ENCODE peak calls at places on chromosomes 3 and 15, in ten cellular contexts. One of them, this sample, is unnamed.

GRCh38 chr15:101684384-101684783 is 32.2 kb upstream of the TM2D3 start:
- DNase-seq in pancreas: no peak
- DNase-seq in fibroblast of the aortic adventitia: peak; percentile 79
- DNase-seq in PC-9: no peak
- DNase-seq in fibroblast of lung: peak; percentile 28
- DNase-seq in kidney: no peak
- DNase-seq in heart right ventricle: peak; percentile 43
- DNase-seq in fibroblast of pulmonary artery: peak; percentile 70
- DNase-seq in cardiac muscle cell: peak; percentile 62
- DNase-seq in cardiac fibroblast: peak; percentile 69
- DNase-seq in this sample: peak; percentile 83

GRCh38 chr3:58604031-58604430 is 26.8 kb upstream of the FAM107A start:
- DNase-seq in kidney: no peak
- DNase-seq in pancreas: no peak
- DNase-seq in cardiac muscle cell: no peak
- DNase-seq in fibroblast of pulmonary artery: no peak
- DNase-seq in fibroblast of the aortic adventitia: no peak
- DNase-seq in cardiac fibroblast: no peak
- DNase-seq in fibroblast of lung: no peak
- DNase-seq in heart right ventricle: no peak
- DNase-seq in PC-9: no peak
- DNase-seq in this sample: no peak

GRCh38 chr15:68186671-68187397 is 18.3 kb downstream of the CALML4 start:
- DNase-seq in kidney: no peak
- DNase-seq in cardiac muscle cell: peak; percentile 76
- DNase-seq in fibroblast of the aortic adventitia: peak; percentile 85
- DNase-seq in fibroblast of pulmonary artery: peak; percentile 77
- DNase-seq in PC-9: no peak
- DNase-seq in cardiac fibroblast: peak; percentile 78
- DNase-seq in pancreas: no peak
- DNase-seq in heart right ventricle: no peak
- DNase-seq in fibroblast of lung: peak; percentile 89
- DNase-seq in this sample: peak; percentile 87

GRCh38 chr3:179474480-179474879 is 23.2 kb upstream of the GNB4 start:
- DNase-seq in kidney: no peak
- DNase-seq in fibroblast of pulmonary artery: no peak
- DNase-seq in fibroblast of lung: no peak
- DNase-seq in PC-9: no peak
- DNase-seq in pancreas: no peak
- DNase-seq in cardiac muscle cell: no peak
- DNase-seq in cardiac fibroblast: no peak
- DNase-seq in fibroblast of the aortic adventitia: no peak
- DNase-seq in heart right ventricle: no peak
- DNase-seq in this sample: no peak

GRCh38 chr3:66693461-66693912 is 192.7 kb upstream of the LRIG1 start:
- DNase-seq in kidney: no peak
- DNase-seq in fibroblast of pulmonary artery: peak; percentile 38
- DNase-seq in cardiac muscle cell: peak; percentile 41
- DNase-seq in heart right ventricle: peak; percentile 6
- DNase-seq in fibroblast of the aortic adventitia: peak; percentile 22
- DNase-seq in fibroblast of lung: peak; percentile 42
- DNase-seq in pancreas: peak; percentile 69
- DNase-seq in cardiac fibroblast: peak; percentile 33
- DNase-seq in PC-9: no peak
- DNase-seq in this sample: peak; percentile 14

GRCh38 chr15:72139667-72140066 is 21.5 kb downstream of the SENP8 start:
- DNase-seq in cardiac muscle cell: no peak
- DNase-seq in heart right ventricle: no peak
- DNase-seq in fibroblast of pulmonary artery: no peak
- DNase-seq in fibroblast of lung: no peak
- DNase-seq in kidney: no peak
- DNase-seq in PC-9: no peak
- DNase-seq in fibroblast of the aortic adventitia: no peak
- DNase-seq in cardiac fibroblast: no peak
- DNase-seq in pancreas: no peak
- DNase-seq in this sample: no peak

GRCh38 chr3:20930034-20930433 is 744.0 kb upstream of the SGO1 start:
- DNase-seq in cardiac fibroblast: peak; percentile 13
- DNase-seq in cardiac muscle cell: peak; percentile 29
- DNase-seq in fibroblast of pulmonary artery: peak; percentile 32
- DNase-seq in heart right ventricle: no peak
- DNase-seq in fibroblast of lung: peak; percentile 5
- DNase-seq in kidney: no peak
- DNase-seq in PC-9: no peak
- DNase-seq in pancreas: no peak
- DNase-seq in fibroblast of the aortic adventitia: peak; percentile 4
- DNase-seq in this sample: peak; percentile 15

GRCh38 chr15:70014311-70014707 is 83.4 kb downstream of the TLE3 start:
- DNase-seq in fibroblast of the aortic adventitia: no peak
- DNase-seq in heart right ventricle: no peak
- DNase-seq in cardiac muscle cell: no peak
- DNase-seq in pancreas: no peak
- DNase-seq in cardiac fibroblast: no peak
- DNase-seq in fibroblast of pulmonary artery: no peak
- DNase-seq in kidney: peak; percentile 26
- DNase-seq in PC-9: no peak
- DNase-seq in fibroblast of lung: no peak
- DNase-seq in this sample: no peak

GRCh38 chr15:68372291-68372811 is 59.6 kb downstream of the ITGA11 start:
- DNase-seq in fibroblast of pulmonary artery: peak; percentile 56
- DNase-seq in fibroblast of the aortic adventitia: peak; percentile 16
- DNase-seq in cardiac fibroblast: peak; percentile 57
- DNase-seq in cardiac muscle cell: peak; percentile 58
- DNase-seq in pancreas: no peak
- DNase-seq in kidney: peak; percentile 57
- DNase-seq in heart right ventricle: peak; percentile 26
- DNase-seq in PC-9: no peak
- DNase-seq in fibroblast of lung: peak; percentile 33
- DNase-seq in this sample: peak; percentile 35

GRCh38 chr3:32421185-32421584 is 29.5 kb downstream of the CMTM7 start:
- DNase-seq in fibroblast of the aortic adventitia: no peak
- DNase-seq in pancreas: no peak
- DNase-seq in cardiac muscle cell: no peak
- DNase-seq in heart right ventricle: no peak
- DNase-seq in kidney: no peak
- DNase-seq in fibroblast of pulmonary artery: no peak
- DNase-seq in fibroblast of lung: no peak
- DNase-seq in cardiac fibroblast: no peak
- DNase-seq in PC-9: no peak
- DNase-seq in this sample: no peak

GRCh38 chr3:32422943-32423342 is 31.3 kb downstream of the CMTM7 start:
- DNase-seq in fibroblast of the aortic adventitia: no peak
- DNase-seq in PC-9: no peak
- DNase-seq in fibroblast of pulmonary artery: no peak
- DNase-seq in fibroblast of lung: no peak
- DNase-seq in heart right ventricle: no peak
- DNase-seq in kidney: no peak
- DNase-seq in pancreas: no peak
- DNase-seq in cardiac fibroblast: no peak
- DNase-seq in cardiac muscle cell: no peak
- DNase-seq in this sample: no peak

GRCh38 chr3:32421991-32422859 is 30.6 kb downstream of the CMTM7 start:
- DNase-seq in fibroblast of the aortic adventitia: peak; percentile 93
- DNase-seq in heart right ventricle: peak; percentile 85
- DNase-seq in fibroblast of pulmonary artery: peak; percentile 92
- DNase-seq in pancreas: peak; percentile 98
- DNase-seq in fibroblast of lung: peak; percentile 88
- DNase-seq in cardiac fibroblast: peak; percentile 97
- DNase-seq in cardiac muscle cell: peak; percentile 92
- DNase-seq in kidney: peak; percentile 96
- DNase-seq in PC-9: peak; percentile 96
- DNase-seq in this sample: peak; percentile 75

GRCh38 chr3:32419766-32420137 is 28.1 kb downstream of the CMTM7 start:
- DNase-seq in pancreas: no peak
- DNase-seq in cardiac muscle cell: peak; percentile 19
- DNase-seq in heart right ventricle: no peak
- DNase-seq in PC-9: no peak
- DNase-seq in cardiac fibroblast: no peak
- DNase-seq in fibroblast of lung: no peak
- DNase-seq in kidney: no peak
- DNase-seq in fibroblast of pulmonary artery: no peak
- DNase-seq in fibroblast of the aortic adventitia: no peak
- DNase-seq in this sample: no peak

GRCh38 chr3:32420138-32420981 is 28.7 kb downstream of the CMTM7 start:
- DNase-seq in cardiac fibroblast: peak; percentile 46
- DNase-seq in pancreas: no peak
- DNase-seq in fibroblast of lung: no peak
- DNase-seq in heart right ventricle: no peak
- DNase-seq in fibroblast of the aortic adventitia: peak; percentile 36
- DNase-seq in kidney: peak; percentile 89
- DNase-seq in cardiac muscle cell: peak; percentile 49
- DNase-seq in fibroblast of pulmonary artery: peak; percentile 48
- DNase-seq in PC-9: peak; percentile 93
- DNase-seq in this sample: no peak
- TF ChIP-seq CTCF in cardiac fibroblast: peak; percentile 12
- TF ChIP-seq CTCF in pancreas: peak; percentile 14
- TF ChIP-seq CTCF in fibroblast of lung: peak; percentile 14
- TF ChIP-seq CTCF in heart right ventricle: no peak
- TF ChIP-seq CTCF in fibroblast of the aortic adventitia: peak; percentile 25
- TF ChIP-seq CTCF in kidney: no peak
- TF ChIP-seq CTCF in cardiac muscle cell: peak; percentile 21
- TF ChIP-seq CTCF in fibroblast of pulmonary artery: peak; percentile 20
- TF ChIP-seq CTCF in PC-9: peak; percentile 25
- TF ChIP-seq CTCF in this sample: no peak

GRCh38 chr3:154078672-154079071 is 42.5 kb upstream of the ARHGEF26 start:
- DNase-seq in cardiac muscle cell: no peak
- DNase-seq in cardiac fibroblast: no peak
- DNase-seq in fibroblast of the aortic adventitia: no peak
- DNase-seq in fibroblast of pulmonary artery: no peak
- DNase-seq in kidney: no peak
- DNase-seq in heart right ventricle: no peak
- DNase-seq in PC-9: no peak
- DNase-seq in fibroblast of lung: no peak
- DNase-seq in pancreas: no peak
- DNase-seq in this sample: no peak

GRCh38 chr3:154086286-154086685 is 34.9 kb upstream of the ARHGEF26 start:
- DNase-seq in cardiac muscle cell: no peak
- DNase-seq in cardiac fibroblast: no peak
- DNase-seq in fibroblast of pulmonary artery: no peak
- DNase-seq in PC-9: no peak
- DNase-seq in pancreas: no peak
- DNase-seq in heart right ventricle: no peak
- DNase-seq in fibroblast of lung: no peak
- DNase-seq in kidney: no peak
- DNase-seq in fibroblast of the aortic adventitia: no peak
- DNase-seq in this sample: no peak

GRCh38 chr3:154085799-154086198 is 35.4 kb upstream of the ARHGEF26 start:
- DNase-seq in PC-9: no peak
- DNase-seq in cardiac fibroblast: no peak
- DNase-seq in fibroblast of lung: no peak
- DNase-seq in pancreas: no peak
- DNase-seq in fibroblast of pulmonary artery: no peak
- DNase-seq in cardiac muscle cell: no peak
- DNase-seq in fibroblast of the aortic adventitia: no peak
- DNase-seq in heart right ventricle: no peak
- DNase-seq in kidney: no peak
- DNase-seq in this sample: no peak

GRCh38 chr3:154081305-154081704 is 39.9 kb upstream of the ARHGEF26 start:
- DNase-seq in fibroblast of pulmonary artery: no peak
- DNase-seq in cardiac fibroblast: no peak
- DNase-seq in cardiac muscle cell: no peak
- DNase-seq in pancreas: no peak
- DNase-seq in fibroblast of the aortic adventitia: no peak
- DNase-seq in fibroblast of lung: no peak
- DNase-seq in heart right ventricle: no peak
- DNase-seq in PC-9: no peak
- DNase-seq in kidney: no peak
- DNase-seq in this sample: no peak
- H3K4me3 ChIP-seq in fibroblast of pulmonary artery: no peak overlapping the region
- H3K4me3 ChIP-seq in cardiac fibroblast: no peak overlapping the region
- H3K4me3 ChIP-seq in cardiac muscle cell: no peak overlapping the region
- H3K4me3 ChIP-seq in pancreas: no peak overlapping the region
- H3K4me3 ChIP-seq in fibroblast of the aortic adventitia: no peak overlapping the region
- H3K4me3 ChIP-seq in fibroblast of lung: no peak overlapping the region
- H3K4me3 ChIP-seq in heart right ventricle: no peak overlapping the region
- H3K4me3 ChIP-seq in PC-9: no peak overlapping the region
- H3K4me3 ChIP-seq in kidney: no peak overlapping the region
- H3K4me3 ChIP-seq in this sample: no peak overlapping the region

GRCh38 chr3:50568947-50569749 is at the start of gene HEMK1:
- DNase-seq in heart right ventricle: peak; percentile 99
- DNase-seq in kidney: peak; percentile 99
- DNase-seq in pancreas: peak; percentile 95
- DNase-seq in fibroblast of the aortic adventitia: peak; percentile 94
- DNase-seq in cardiac fibroblast: peak; percentile 96
- DNase-seq in PC-9: peak; percentile 96
- DNase-seq in fibroblast of pulmonary artery: peak; percentile 95
- DNase-seq in cardiac muscle cell: peak; percentile 97
- DNase-seq in fibroblast of lung: peak; percentile 95
- DNase-seq in this sample: peak; percentile 93
- TF ChIP-seq CTCF in heart right ventricle: no peak
- TF ChIP-seq CTCF in kidney: no peak
- TF ChIP-seq CTCF in pancreas: no peak
- TF ChIP-seq CTCF in fibroblast of the aortic adventitia: no peak
- TF ChIP-seq CTCF in cardiac fibroblast: no peak
- TF ChIP-seq CTCF in PC-9: no peak
- TF ChIP-seq CTCF in fibroblast of pulmonary artery: no peak
- TF ChIP-seq CTCF in cardiac muscle cell: no peak
- TF ChIP-seq CTCF in fibroblast of lung: no peak
- TF ChIP-seq CTCF in this sample: no peak

GRCh38 chr3:144864646-144865045 is 893.0 kb downstream of the DIPK2A start:
- DNase-seq in fibroblast of lung: no peak
- DNase-seq in fibroblast of pulmonary artery: no peak
- DNase-seq in PC-9: no peak
- DNase-seq in fibroblast of the aortic adventitia: no peak
- DNase-seq in cardiac muscle cell: no peak
- DNase-seq in pancreas: no peak
- DNase-seq in kidney: no peak
- DNase-seq in cardiac fibroblast: no peak
- DNase-seq in heart right ventricle: no peak
- DNase-seq in this sample: no peak

GRCh38 chr3:144868506-144868905 is 896.9 kb downstream of the DIPK2A start:
- DNase-seq in kidney: no peak
- DNase-seq in fibroblast of the aortic adventitia: peak; percentile 2
- DNase-seq in pancreas: no peak
- DNase-seq in fibroblast of lung: peak; percentile 19
- DNase-seq in fibroblast of pulmonary artery: peak; percentile 14
- DNase-seq in PC-9: no peak
- DNase-seq in cardiac fibroblast: peak; percentile 33
- DNase-seq in heart right ventricle: no peak
- DNase-seq in cardiac muscle cell: no peak
- DNase-seq in this sample: peak; percentile 51

GRCh38 chr3:144865886-144866285 is 894.3 kb downstream of the DIPK2A start:
- DNase-seq in fibroblast of the aortic adventitia: no peak
- DNase-seq in pancreas: no peak
- DNase-seq in fibroblast of lung: no peak
- DNase-seq in fibroblast of pulmonary artery: no peak
- DNase-seq in cardiac fibroblast: no peak
- DNase-seq in cardiac muscle cell: no peak
- DNase-seq in heart right ventricle: no peak
- DNase-seq in kidney: no peak
- DNase-seq in PC-9: no peak
- DNase-seq in this sample: no peak

DNA sequence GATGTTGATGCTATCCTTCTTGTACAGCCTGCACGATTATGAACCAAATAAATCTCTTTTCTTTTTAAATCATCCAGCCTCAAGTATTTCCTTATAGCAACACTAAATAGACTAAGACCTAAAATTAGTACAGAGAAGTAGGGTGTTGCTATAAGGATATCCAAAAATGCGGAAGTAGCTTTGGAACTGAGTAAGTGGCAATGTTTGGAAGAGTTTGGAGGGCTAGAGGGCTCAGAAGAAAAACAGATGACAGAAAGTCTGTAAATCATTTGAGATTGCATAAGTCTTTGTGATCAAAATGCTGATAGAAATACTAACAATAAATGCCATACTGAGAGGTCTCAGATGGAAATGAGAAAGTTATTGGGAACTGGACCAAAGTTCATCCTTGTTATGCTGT is 894.9 kb downstream of the DIPK2A start:
- DNase-seq in cardiac muscle cell: no peak
- DNase-seq in kidney: no peak
- DNase-seq in fibroblast of the aortic adventitia: no peak
- DNase-seq in pancreas: no peak
- DNase-seq in PC-9: no peak
- DNase-seq in fibroblast of pulmonary artery: no peak
- DNase-seq in heart right ventricle: no peak
- DNase-seq in cardiac fibroblast: peak; percentile 0
- DNase-seq in fibroblast of lung: peak; percentile 21
- DNase-seq in this sample: peak; percentile 2
- H3K4me3 ChIP-seq in cardiac muscle cell: no peak overlapping the region
- H3K4me3 ChIP-seq in kidney: no peak overlapping the region
- H3K4me3 ChIP-seq in fibroblast of the aortic adventitia: no peak overlapping the region
- H3K4me3 ChIP-seq in pancreas: no peak overlapping the region
- H3K4me3 ChIP-seq in PC-9: no peak overlapping the region
- H3K4me3 ChIP-seq in fibroblast of pulmonary artery: no peak overlapping the region
- H3K4me3 ChIP-seq in heart right ventricle: no peak overlapping the region
- H3K4me3 ChIP-seq in cardiac fibroblast: no peak overlapping the region
- H3K4me3 ChIP-seq in fibroblast of lung: no peak overlapping the region
- H3K4me3 ChIP-seq in this sample: no peak overlapping the region

This sample was measured in fibroblast of mammary gland.